ENCODE peak calls at places on chromosomes 4 and X, in eight cellular contexts. M is CD8-positive, alpha-beta memory T cell; Z is PC-3; N is astrocyte; Y is HL-60; A is fibroblast of villous mesenchyme; I is astrocyte of the hippocampus; V is DMS153. E is an unnamed sample.

GRCh38 chr4:177117256-177117655 is 192.4 kb upstream of the NEIL3 start:
- DNase-seq in I (peak), Z (no peak), A (no peak), M (no peak), Y (no peak), V (no peak), N (peak), E (no peak)

GRCh38 chr4:53800741-53801140 is 209.5 kb upstream of the LNX1 start:
- DNase-seq in A (peak), Y (no peak), Z (no peak), V (no peak), M (no peak), I (no peak), N (no peak), E (no peak)

GRCh38 chrX:108511721-108512120 is 72.1 kb downstream of the COL4A5 start:
- DNase-seq in I (peak), A (peak), M (no peak), N (peak), V (no peak), Y (no peak), Z (peak), E (no peak)

GRCh38 chr4:158530391-158530790 is 8.7 kb downstream of the RXFP1 start:
- DNase-seq in M (no peak), Y (no peak), I (peak), A (peak), V (no peak), N (peak), Z (no peak), E (no peak)

GRCh38 chr4:173752610-173753009 is 222.6 kb upstream of the HAND2 start:
- DNase-seq in M (no peak), I (peak), V (peak), Z (peak), A (no peak), N (no peak), Y (peak), E (peak)

GRCh38 chr4:52799813-52800212 is 48.6 kb upstream of the ERVMER34-1 start:
- DNase-seq in I (no peak), Y (no peak), N (no peak), V (no peak), M (no peak), A (peak), Z (no peak), E (no peak)

GRCh38 chrX:71098951-71099506 is 3.4 kb downstream of the FOXO4 start:
- DNase-seq in I (no peak), V (no peak), N (no peak), M (no peak), Z (no peak), Y (no peak), A (no peak), E (no peak)

GRCh38 chr4:122602277-122603142 is 18.4 kb downstream of the IL21 start:
- DNase-seq in N (no peak), Z (peak), I (peak), M (no peak), V (no peak), Y (no peak), A (peak), E (peak)

GRCh38 chrX:14050704-14051103 is 21.0 kb upstream of the GEMIN8 start:
- DNase-seq in V (no peak), I (no peak), M (no peak), Z (no peak), N (no peak), A (no peak), Y (no peak), E (no peak)

GRCh38 chrX:111854778-111855490 is 21.0 kb upstream of the TRPC5OS start:
- DNase-seq in Z (no peak), M (no peak), Y (peak), I (no peak), V (no peak), A (no peak), N (no peak), E (no peak)

GRCh38 chr4:85722806-85723205 is 247.9 kb downstream of the ARHGAP24 start:
- DNase-seq in Y (no peak), A (no peak), Z (no peak), N (no peak), M (no peak), V (no peak), I (no peak), E (no peak)

GRCh38 chrX:68895339-68896250 is 66.8 kb downstream of the EFNB1 start:
- DNase-seq in Y (no peak), I (peak), N (peak), A (peak), V (peak), M (no peak), Z (peak), E (no peak)

GRCh38 chrX:38365939-38366338 is 13.5 kb downstream of the OTC start:
- DNase-seq in M (no peak), V (no peak), Y (no peak), A (no peak), Z (no peak), I (no peak), N (no peak), E (no peak)

GRCh38 chr4:138904793-138905192 is 110.8 kb upstream of the NOCT start:
- DNase-seq in N (no peak), A (no peak), I (no peak), Z (no peak), Y (no peak), V (no peak), M (no peak), E (no peak)

GRCh38 chr4:150769235-150769634 is 187.3 kb downstream of the MAB21L2 start:
- DNase-seq in M (no peak), Y (peak), A (peak), I (peak), Z (peak), N (peak), V (no peak), E (peak)

GRCh38 chr4:84319124-84319523 is 180.0 kb downstream of the NKX6-1 start:
- DNase-seq in M (no peak), Y (no peak), I (peak), Z (peak), V (no peak), N (peak), A (peak), E (no peak)

GRCh38 chr4:9146967-9147366 is 23.2 kb upstream of the FAM90A26 start:
- DNase-seq in M (no peak), A (no peak), Z (no peak), I (no peak), N (no peak), V (no peak), Y (no peak), E (no peak)

GRCh38 chrX:140817943-140818342 is 108.4 kb downstream of the LINC00632 start:
- DNase-seq in M (no peak), V (no peak), I (peak), N (peak), A (peak), Z (peak), Y (no peak), E (no peak)

GRCh38 chr4:43776371-43776770 is 672.2 kb downstream of the KCTD8 start:
- DNase-seq in N (no peak), Y (no peak), I (no peak), V (no peak), Z (peak), M (no peak), A (peak), E (peak)

GRCh38 chrX:78327370-78328048 is at the start of gene CYSLTR1:
- DNase-seq in A (no peak), Z (no peak), I (no peak), V (no peak), M (no peak), Y (peak), N (no peak), E (peak)

GRCh38 chr4:100244347-100244746 is 54.1 kb upstream of the DDIT4L start:
- DNase-seq in A (no peak), Y (no peak), I (no peak), V (no peak), M (no peak), N (no peak), Z (no peak), E (no peak)

GRCh38 chr4:75630174-75630931 is at the start of gene CDKL2:
- DNase-seq in N (peak), V (peak), Z (peak), I (peak), Y (peak), A (peak), M (peak), E (no peak)

GRCh38 chr4:2367626-2368025 is 50.8 kb downstream of the ZFYVE28 start:
- DNase-seq in N (no peak), A (no peak), V (no peak), Z (no peak), Y (no peak), M (no peak), I (no peak), E (no peak)

GRCh38 chrX:18424482-18425198 is 768 bp upstream of the CDKL5 start:
- DNase-seq in I (peak), V (no peak), N (peak), A (peak), Y (no peak), M (no peak), Z (peak), E (no peak)

GRCh38 chr4:179124957-179125356 is 1682.7 kb upstream of the AGA start:
- DNase-seq in M (no peak), I (peak), A (no peak), V (no peak), N (no peak), Z (no peak), Y (no peak), E (no peak)

GRCh38 chr4:183554878-183555585 is 50.2 kb downstream of the ING2 start:
- DNase-seq in Y (peak), V (no peak), Z (no peak), N (no peak), A (no peak), I (no peak), M (no peak), E (no peak)

GRCh38 chr4:152968806-152969394 is 32.8 kb downstream of the FHDC1 start:
- DNase-seq in A (peak), M (no peak), Z (peak), V (no peak), N (peak), I (peak), Y (no peak), E (no peak)

GRCh38 chr4:126441173-126441810 is 1126.5 kb downstream of the FAT4 start:
- DNase-seq in N (no peak), M (no peak), Z (no peak), A (peak), I (no peak), Y (no peak), V (no peak), E (no peak)

GRCh38 chrX:29145316-29145715 is 558.1 kb downstream of the IL1RAPL1 start:
- DNase-seq in Z (no peak), V (no peak), I (no peak), M (no peak), Y (no peak), A (no peak), N (peak), E (no peak)

GRCh38 chrX:32041181-32041580 is 969.3 kb upstream of the FTHL17 start:
- DNase-seq in V (no peak), M (no peak), Y (no peak), Z (no peak), I (no peak), N (no peak), A (no peak), E (no peak)

GRCh38 chr4:113049421-113050355 is at the start of gene ANK2:
- DNase-seq in M (no peak), Y (no peak), I (peak), A (no peak), N (peak), V (peak), Z (no peak), E (no peak)

GRCh38 chr4:165027762-165028402 is 3.9 kb upstream of the TRIM60 start:
- DNase-seq in N (no peak), A (peak), Z (no peak), V (no peak), I (no peak), M (no peak), Y (no peak), E (no peak)

GRCh38 chr4:104896623-104897296 is 249.9 kb upstream of the TET2 start:
- DNase-seq in A (no peak), I (peak), Z (no peak), N (peak), Y (no peak), M (no peak), V (peak), E (no peak)

GRCh38 chr4:45453258-45453841 is 670.5 kb downstream of the GABRG1 start:
- DNase-seq in M (no peak), V (peak), A (peak), I (peak), N (peak), Z (peak), Y (peak), E (peak)